ENCODE peak calls at places on chromosomes 5 and 9, in four cellular contexts. E, C, G and K are unnamed samples. For H3K4me1, the result is how much of the 10 kb centered on the place peaks cover.

GRCh38 chr9:82419827-82420486 is 431.4 kb downstream of the SPATA31D1 start:
- DNase-seq in E (no peak), G (no peak), C (no peak), K (no peak)

GRCh38 chr5:112921833-112922817 is at the start of gene REEP5:
- DNase-seq in E (peak), G (peak), C (peak), K (peak)

GRCh38 chr9:82808478-82808877 is 254.5 kb downstream of the RASEF start:
- DNase-seq in G (no peak), E (no peak), C (no peak), K (no peak)

GRCh38 chr5:91703128-91703527 is 320.0 kb upstream of the ARRDC3 start:
- DNase-seq in C (no peak), E (no peak), G (no peak), K (no peak)

GRCh38 chr5:31270396-31270795 is 76.9 kb downstream of the CDH6 start:
- DNase-seq in C (no peak), G (no peak), E (no peak), K (peak)

GRCh38 chr9:38227061-38227540 is 158.1 kb upstream of the SHB start:
- DNase-seq in C (peak), E (peak), G (peak), K (peak)

GRCh38 chr5:102627311-102627710 is 127.8 kb upstream of the PAM start:
- DNase-seq in E (no peak), G (no peak), C (no peak), K (no peak)

GRCh38 chr9:4793412-4794005 is 765 bp downstream of the RCL1 start:
- DNase-seq in C (peak), G (no peak), E (no peak), K (no peak)

GRCh38 chr5:151405334-151405872 is 42.0 kb upstream of the SLC36A1 start:
- DNase-seq in G (no peak), E (no peak), C (no peak), K (no peak)

DNA sequence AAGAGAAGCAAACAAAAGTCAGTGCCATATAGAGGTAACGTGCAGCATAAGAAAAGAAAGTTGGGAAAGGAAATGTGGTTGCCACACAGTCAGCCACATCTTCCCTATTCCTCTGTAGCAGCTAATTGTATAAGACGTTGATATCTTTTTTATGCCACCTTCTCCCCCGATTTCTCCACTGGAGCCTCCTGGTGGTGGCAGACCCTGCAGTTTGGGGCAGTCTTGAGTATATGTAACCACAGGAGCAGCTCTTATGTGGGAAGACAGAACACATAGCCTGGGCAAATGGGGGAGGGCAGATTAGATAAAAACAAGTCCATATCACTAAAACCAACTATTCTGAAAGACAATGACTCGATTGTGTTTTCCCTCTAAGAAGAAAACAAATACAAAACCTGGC is 99.7 kb downstream of the PLCXD3 start:
- DNase-seq in G (no peak), E (no peak), C (peak), K (no peak)
- H3K27ac ChIP-seq in G (peak), E (peak), C (peak), K (peak)

GRCh38 chr9:136001231-136001630 is 40.1 kb upstream of the UBAC1 start:
- DNase-seq in G (peak), E (no peak), C (peak), K (peak)

GRCh38 chr9:136002886-136003285 is 41.7 kb upstream of the UBAC1 start:
- DNase-seq in C (peak), G (peak), E (no peak), K (no peak)

GRCh38 chr9:136004219-136004618 is 43.0 kb upstream of the UBAC1 start:
- DNase-seq in E (no peak), C (no peak), G (no peak), K (no peak)

GRCh38 chr9:136003356-136004218 is 42.4 kb upstream of the UBAC1 start:
- DNase-seq in E (no peak), C (no peak), G (peak), K (no peak)

GRCh38 chr9:136002215-136002614 is 41.0 kb upstream of the UBAC1 start:
- DNase-seq in G (peak), C (no peak), E (no peak), K (no peak)
- H3K4me1 ChIP-seq in G (under half), C (under half), E (under half), K (under half)

DNA sequence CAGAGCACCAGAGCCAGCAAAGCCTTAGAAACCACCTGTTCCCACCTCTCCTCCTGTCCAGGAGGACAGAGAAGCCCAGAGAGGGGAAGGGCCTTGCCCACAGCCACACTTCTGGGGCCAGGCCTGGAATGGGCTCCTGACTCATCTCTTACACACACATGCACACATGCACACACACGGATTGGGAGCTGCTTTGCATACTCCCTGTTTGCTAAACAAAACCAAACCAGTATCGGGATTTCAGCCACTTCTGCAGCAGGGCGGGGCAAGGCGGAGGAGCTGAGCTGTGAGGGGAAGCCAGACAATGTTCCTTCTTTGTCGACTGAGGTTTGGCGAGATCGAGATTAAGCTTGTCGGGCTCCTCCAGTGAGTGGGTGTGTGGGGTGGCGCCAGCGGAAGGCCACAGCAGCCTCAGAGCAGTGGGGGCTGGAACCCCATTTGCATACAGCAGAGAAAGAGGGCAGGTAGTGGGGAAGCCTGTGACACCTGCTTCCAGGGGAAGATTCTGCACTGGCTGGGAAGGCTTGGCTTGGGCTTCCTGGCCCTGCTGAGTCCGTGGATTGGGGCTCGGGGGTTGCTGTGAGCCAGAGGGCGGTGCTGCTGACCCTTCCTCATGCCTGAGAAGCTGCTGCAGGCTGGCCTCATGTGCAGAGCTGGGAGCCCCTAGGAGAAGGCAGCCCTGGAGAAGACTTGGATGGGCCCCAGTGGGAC is 16.1 kb downstream of the GFI1B start:
- DNase-seq in G (no peak), C (no peak), E (no peak), K (no peak)
- H3K27ac ChIP-seq in G (no peak), C (no peak), E (no peak), K (no peak)

GRCh38 chr5:139650689-139651501 is 2.7 kb downstream of the CXXC5 start:
- DNase-seq in E (no peak), G (peak), C (peak), K (no peak)
- H3K4me1 ChIP-seq in E (half or more), G (under half), C (half or more), K (half or more)

DNA sequence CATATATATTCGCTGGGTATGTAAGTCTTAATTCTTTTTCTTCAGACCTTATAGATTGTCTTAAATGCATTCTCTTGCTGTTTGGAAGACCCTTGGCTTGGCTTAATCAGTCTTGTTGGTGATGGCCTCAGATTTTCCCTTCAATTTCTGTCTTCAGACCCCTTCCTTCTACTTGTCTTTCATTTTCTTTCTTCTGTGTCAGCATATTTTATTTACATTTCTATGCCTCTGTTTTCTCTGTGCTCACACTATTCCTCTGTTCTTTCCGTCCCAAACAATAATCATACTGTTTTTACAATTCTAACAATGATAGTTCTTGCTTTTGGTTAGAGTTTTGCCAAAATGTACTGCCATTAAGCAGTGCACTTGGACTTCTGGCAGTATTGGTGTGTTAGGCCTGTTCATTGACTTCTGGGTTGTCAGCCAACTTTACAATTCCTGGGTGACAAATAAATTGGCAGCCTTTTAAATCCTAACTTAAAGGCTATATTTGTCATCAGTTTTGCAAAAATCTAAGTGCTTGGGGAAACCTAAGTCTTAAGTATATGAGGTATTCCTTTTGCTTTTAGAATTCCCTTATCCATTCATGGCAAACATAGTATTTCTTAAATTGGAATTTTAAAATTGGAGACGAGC is 8.0 kb downstream of the SRFBP1 start:
- DNase-seq in C (no peak), E (no peak), G (no peak), K (peak)
- H3K27ac ChIP-seq in C (no peak), E (no peak), G (no peak), K (no peak)